ENCODE peak calls at places on chromosomes 3 and 15, in five cellular contexts. E, B, F, H and X are unnamed samples.

GRCh38 chr15:82137261-82137660 is 91.4 kb upstream of the MEX3B start:
- DNase-seq in E (no peak), B (no peak), F (no peak), H (no peak), X (no peak)

GRCh38 chr3:124351430-124352142 is 359.7 kb upstream of the ROPN1 start:
- DNase-seq in E (peak), B (peak), F (no peak), H (no peak), X (peak)

GRCh38 chr3:89332311-89333159 is 225.1 kb downstream of the EPHA3 start:
- DNase-seq in E (no peak), B (peak), F (no peak), H (no peak), X (no peak)

GRCh38 chr3:126524429-126524988 is 554 bp downstream of the CHST13 start:
- DNase-seq in E (no peak), B (no peak), F (no peak), H (no peak), X (peak)

GRCh38 chr3:50390523-50391177 is 31.3 kb upstream of the TMEM115 start:
- DNase-seq in E (no peak), B (no peak), F (no peak), H (no peak), X (no peak)

GRCh38 chr15:44207643-44208042 is 12.6 kb upstream of the FRMD5 start:
- DNase-seq in E (no peak), B (no peak), F (no peak), H (no peak), X (no peak)

GRCh38 chr15:70258369-70259029 is 160.8 kb upstream of the TLE3 start:
- DNase-seq in E (no peak), B (no peak), F (no peak), H (no peak), X (no peak)

GRCh38 chr15:85095566-85095965 is 113.9 kb downstream of the PDE8A start:
- DNase-seq in E (no peak), B (no peak), F (no peak), H (no peak), X (no peak)

GRCh38 chr3:58577269-58577821 is at the start of gene FAM107A:
- DNase-seq in E (peak), B (no peak), F (peak), H (no peak), X (no peak)

GRCh38 chr3:113132571-113132996 is 78.8 kb upstream of the BOC start:
- DNase-seq in E (no peak), B (no peak), F (no peak), H (no peak), X (peak)

GRCh38 chr15:52102468-52102867 is 10.1 kb downstream of the BCL2L10 start:
- DNase-seq in E (no peak), B (no peak), F (no peak), H (no peak), X (no peak)

GRCh38 chr15:52050416-52050815 is 31.4 kb downstream of the MAPK6 start:
- DNase-seq in E (no peak), B (no peak), F (no peak), H (no peak), X (no peak)

GRCh38 chr15:39438795-39439577 is 141.9 kb upstream of the THBS1 start:
- DNase-seq in E (no peak), B (no peak), F (no peak), H (no peak), X (peak)

GRCh38 chr3:62602987-62603386 is 229.6 kb upstream of the FEZF2 start:
- DNase-seq in E (no peak), B (no peak), F (no peak), H (no peak), X (no peak)

GRCh38 chr15:87045741-87046140 is 966.1 kb downstream of the AGBL1 start:
- DNase-seq in E (no peak), B (no peak), F (no peak), H (no peak), X (no peak)

GRCh38 chr3:47781326-47781684 is 388 bp downstream of the SMARCC1 start:
- DNase-seq in E (peak), B (no peak), F (peak), H (no peak), X (no peak)

GRCh38 chr3:94004301-94004910 is 24.0 kb downstream of the STX19 start:
- DNase-seq in E (peak), B (peak), F (no peak), H (peak), X (peak)

GRCh38 chr3:142022381-142022780 is 127.0 kb downstream of the TFDP2 start:
- DNase-seq in E (no peak), B (no peak), F (no peak), H (peak), X (no peak)

GRCh38 chr3:88031543-88032148 is 27.2 kb downstream of the CGGBP1 start:
- DNase-seq in E (no peak), B (no peak), F (no peak), H (peak), X (no peak)

GRCh38 chr3:97927699-97928098 is 44.5 kb downstream of the RIOX2 start:
- DNase-seq in E (no peak), B (no peak), F (no peak), H (no peak), X (peak)

GRCh38 chr3:104629038-104629437 is 737.7 kb upstream of the ALCAM start:
- DNase-seq in E (no peak), B (no peak), F (no peak), H (no peak), X (no peak)

GRCh38 chr3:180250172-180250571 is 213.4 kb upstream of the PEX5L start:
- DNase-seq in E (no peak), B (no peak), F (no peak), H (no peak), X (no peak)

GRCh38 chr3:31577232-31577631 is 44.5 kb downstream of the STT3B start:
- DNase-seq in E (no peak), B (no peak), F (no peak), H (no peak), X (no peak)

GRCh38 chr3:119973276-119973675 is 121.0 kb downstream of the GSK3B start:
- DNase-seq in E (no peak), B (no peak), F (no peak), H (no peak), X (no peak)

GRCh38 chr15:53869044-53869805 is 109.0 kb upstream of the UNC13C start:
- DNase-seq in E (peak), B (no peak), F (peak), H (no peak), X (no peak)

GRCh38 chr15:81027200-81027599 is 26.5 kb downstream of the TLNRD1 start:
- DNase-seq in E (no peak), B (no peak), F (no peak), H (no peak), X (no peak)

GRCh38 chr3:155730843-155731242 is 14.0 kb downstream of the PLCH1 start:
- DNase-seq in E (no peak), B (no peak), F (no peak), H (no peak), X (no peak)

GRCh38 chr3:46500631-46501377 is 3.0 kb downstream of the RTP3 start:
- DNase-seq in E (no peak), B (no peak), F (peak), H (peak), X (no peak)

GRCh38 chr3:23685484-23686258 is 120.1 kb upstream of the UBE2E1 start:
- DNase-seq in E (peak), B (no peak), F (no peak), H (no peak), X (peak)

GRCh38 chr3:158430448-158430847 is 140.5 kb upstream of the MLF1 start:
- DNase-seq in E (no peak), B (no peak), F (no peak), H (no peak), X (no peak)

GRCh38 chr3:99720985-99721632 is 82.7 kb downstream of the COL8A1 start:
- DNase-seq in E (no peak), B (no peak), F (no peak), H (no peak), X (no peak)

GRCh38 chr15:82587805-82588204 is 47.5 kb upstream of the RPS17 start:
- DNase-seq in E (no peak), B (no peak), F (no peak), H (no peak), X (no peak)

GRCh38 chr3:157026091-157026490 is 133.9 kb downstream of the CCNL1 start:
- DNase-seq in E (no peak), B (no peak), F (no peak), H (no peak), X (no peak)

GRCh38 chr3:84077479-84077878 is 881.3 kb upstream of the CADM2 start:
- DNase-seq in E (peak), B (no peak), F (no peak), H (no peak), X (no peak)

GRCh38 chr3:172110127-172110779 is 70.9 kb downstream of the FNDC3B start:
- DNase-seq in E (no peak), B (no peak), F (no peak), H (no peak), X (no peak)

DNA sequence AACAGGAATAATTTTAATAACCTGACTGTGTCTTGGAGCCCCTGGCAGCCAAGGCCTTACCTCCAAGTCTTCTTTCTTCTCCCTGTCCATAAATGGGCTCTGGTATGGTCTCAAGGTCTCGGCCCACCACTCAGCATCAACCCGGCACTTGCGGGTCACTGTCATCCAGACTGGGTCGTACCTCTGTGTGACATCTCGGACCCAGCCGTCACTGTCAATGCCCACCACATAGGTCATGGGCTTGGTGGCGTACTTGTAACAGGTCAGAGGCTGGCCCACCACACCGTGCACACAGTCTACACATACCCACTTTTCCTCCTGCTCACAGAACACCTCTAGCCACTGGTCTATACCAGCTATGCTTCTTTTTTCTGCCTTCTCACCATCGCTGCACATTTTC is 20.4 kb downstream of the XPC start:
- DNase-seq in E (no peak), B (no peak), F (no peak), H (no peak), X (no peak)
- TF ChIP-seq SUZ12 in E (no peak), B (no peak), F (no peak), H (no peak), X (no peak)

DNA sequence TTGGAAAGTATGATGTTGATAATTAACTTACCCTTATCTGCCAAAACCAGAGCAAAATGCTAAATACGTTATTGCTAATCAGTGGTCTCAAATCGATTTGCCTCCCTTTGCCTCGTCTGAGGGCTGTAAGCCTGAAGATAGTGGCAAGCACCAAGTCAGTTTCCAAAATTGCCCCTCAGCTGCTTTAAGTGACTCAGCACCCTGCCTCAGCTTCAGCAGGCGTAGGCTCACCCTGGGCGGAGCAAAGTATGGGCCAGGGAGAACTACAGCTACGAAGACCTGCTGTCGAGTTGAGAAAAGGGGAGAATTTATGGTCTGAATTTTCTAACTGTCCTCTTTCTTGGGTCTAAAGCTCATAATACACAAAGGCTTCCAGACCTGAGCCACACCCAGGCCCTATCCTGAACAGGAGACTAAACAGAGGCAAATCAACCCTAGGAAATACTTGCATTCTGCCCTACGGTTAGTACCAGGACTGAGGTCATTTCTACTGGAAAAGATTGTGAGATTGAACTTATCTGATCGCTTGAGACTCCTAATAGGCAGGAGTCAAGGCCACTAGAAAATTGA is 59.7 kb downstream of the DCUN1D1 start:
- DNase-seq in E (peak), B (no peak), F (peak), H (no peak), X (no peak)
- TF ChIP-seq SUZ12 in E (no peak), B (no peak), F (no peak), H (no peak), X (no peak)

GRCh38 chr3:4776980-4777581 is 202.2 kb upstream of the BHLHE40 start:
- DNase-seq in E (no peak), B (no peak), F (no peak), H (peak), X (no peak)
- TF ChIP-seq SUZ12 in E (no peak), B (no peak), F (no peak), H (no peak), X (no peak)

GRCh38 chr3:75650191-75650590 is 13.9 kb upstream of the FRG2C start:
- DNase-seq in E (no peak), B (no peak), F (no peak), H (no peak), X (no peak)

DNA sequence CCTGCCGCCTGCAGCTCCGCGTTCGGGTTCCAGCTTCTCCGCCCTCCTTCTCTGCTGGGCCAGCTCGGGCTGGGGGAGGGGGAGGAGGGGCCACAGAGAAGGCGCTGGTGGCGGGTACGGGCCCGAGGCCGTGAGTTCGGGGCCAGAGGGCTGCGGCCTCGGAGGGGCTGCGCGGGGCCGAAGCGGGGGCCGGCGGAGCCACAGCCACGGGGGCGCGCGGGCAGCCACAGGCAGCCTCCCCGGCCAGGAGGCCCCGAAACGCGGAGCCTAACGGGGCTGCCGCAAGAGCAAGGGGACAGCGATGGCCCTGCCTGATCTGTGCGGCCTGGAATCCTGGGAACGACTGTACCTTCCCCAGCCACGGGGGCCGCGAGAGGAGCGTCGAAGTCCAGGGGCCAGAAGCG is 8.6 kb upstream of the FRG2C start:
- DNase-seq in E (no peak), B (no peak), F (peak), H (no peak), X (no peak)
- TF ChIP-seq SUZ12 in E (no peak), B (no peak), F (peak), H (no peak), X (no peak)